ENCODE peak calls at places on chromosomes 3 and 15, in four cellular contexts. F is neuronal stem cell, E is H1, J is H9. D is an unnamed sample.
A peak's percentile ranks its signal among the peaks of the same experiment; 100 is the strongest.

GRCh38 chr3:132029182-132029902 is 5.5 kb downstream of the CPNE4 start:
- DNase-seq in F (peak; percentile 83), E (peak; percentile 91), J (peak; percentile 96), D (peak; percentile 97)

GRCh38 chr3:75176886-75177285 is 487.2 kb upstream of the FRG2C start:
- DNase-seq in F (no peak), E (no peak), J (no peak), D (no peak)

GRCh38 chr3:195453236-195453635 is 10.4 kb upstream of the ACAP2 start:
- DNase-seq in F (no peak), E (no peak), J (no peak), D (no peak)

GRCh38 chr3:69368129-69368741 is 17.7 kb downstream of the FRMD4B start:
- DNase-seq in F (no peak), E (no peak), J (no peak), D (peak; percentile 71)

GRCh38 chr3:157113832-157114505 is 46.0 kb downstream of the CCNL1 start:
- DNase-seq in F (no peak), E (no peak), J (no peak), D (no peak)

GRCh38 chr3:96961576-96961975 is 147.2 kb downstream of the EPHA6 start:
- DNase-seq in F (no peak), E (no peak), J (no peak), D (peak; percentile 10)

GRCh38 chr3:14411988-14412387 is 9.6 kb downstream of the SLC6A6 start:
- DNase-seq in F (no peak), E (no peak), J (peak; percentile 61), D (no peak)

GRCh38 chr3:184945886-184946625 is 134.1 kb downstream of the VPS8 start:
- DNase-seq in F (no peak), E (no peak), J (no peak), D (no peak)

GRCh38 chr3:49333091-49333490 is 6.8 kb downstream of the USP4 start:
- DNase-seq in F (no peak), E (no peak), J (no peak), D (peak; percentile 42)

GRCh38 chr3:107600784-107601183 is 78.0 kb downstream of the BBX start:
- DNase-seq in F (no peak), E (no peak), J (no peak), D (peak; percentile 31)

GRCh38 chr3:62373714-62374333 is 474 bp upstream of the FEZF2 start:
- DNase-seq in F (no peak), E (no peak), J (peak; percentile 31), D (no peak)
- H3K9me3 ChIP-seq in F (no peaks in the 10 kb centered on the region), E (no peaks in the 10 kb centered on the region), J (no peaks in the 10 kb centered on the region), D (peaks cover 3% of the 10 kb centered on the region)

GRCh38 chr15:75209289-75209676 is 7.6 kb downstream of the C15orf39 start:
- DNase-seq in F (no peak), E (no peak), J (no peak), D (no peak)
- H2BK5ac ChIP-seq in F (no peak overlapping the region), E (no peak overlapping the region), J (no peak overlapping the region), D (no peak overlapping the region)

DNA sequence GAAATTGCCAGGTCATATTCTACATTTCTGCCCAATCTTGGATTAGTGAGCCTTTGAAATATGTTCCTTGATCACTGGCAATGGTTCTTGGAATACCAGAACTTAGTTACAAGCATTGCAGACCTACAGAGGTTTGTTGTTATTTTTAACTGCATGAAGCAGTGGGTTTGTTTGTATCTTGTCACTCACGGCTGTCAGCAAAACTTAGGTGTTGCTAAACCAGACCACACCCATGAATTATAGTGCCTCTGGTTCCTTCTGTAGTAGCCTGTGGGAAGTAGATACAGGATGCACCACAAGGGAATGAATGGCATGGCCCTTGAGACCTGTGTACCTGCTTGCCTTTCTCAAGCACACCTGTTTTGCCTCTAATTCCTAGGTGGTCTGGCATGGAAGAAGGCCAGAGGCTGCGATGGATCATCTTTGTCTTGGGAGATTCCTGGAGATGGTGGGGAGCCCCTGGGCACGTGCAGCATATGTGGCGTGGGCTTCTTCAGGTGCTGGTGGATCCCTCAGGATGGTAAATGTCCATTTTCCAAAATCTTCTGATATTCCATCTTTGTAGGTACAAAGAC is 138.8 kb downstream of the SNRPN start:
- DNase-seq in F (no peak), E (no peak), J (peak; percentile 5), D (no peak)
- H3K9me3 ChIP-seq in F (peaks cover 8% of the 10 kb centered on the region), E (peaks cover 31% of the 10 kb centered on the region), J (peaks cover 52% of the 10 kb centered on the region), D (peaks cover 24% of the 10 kb centered on the region)

GRCh38 chr3:11624704-11625375 is 18.9 kb downstream of the VGLL4 start:
- DNase-seq in F (no peak), E (no peak), J (no peak), D (no peak)
- H2BK5ac ChIP-seq in F (no peak overlapping the region), E (no peak overlapping the region), J (no peak overlapping the region), D (no peak overlapping the region)

DNA sequence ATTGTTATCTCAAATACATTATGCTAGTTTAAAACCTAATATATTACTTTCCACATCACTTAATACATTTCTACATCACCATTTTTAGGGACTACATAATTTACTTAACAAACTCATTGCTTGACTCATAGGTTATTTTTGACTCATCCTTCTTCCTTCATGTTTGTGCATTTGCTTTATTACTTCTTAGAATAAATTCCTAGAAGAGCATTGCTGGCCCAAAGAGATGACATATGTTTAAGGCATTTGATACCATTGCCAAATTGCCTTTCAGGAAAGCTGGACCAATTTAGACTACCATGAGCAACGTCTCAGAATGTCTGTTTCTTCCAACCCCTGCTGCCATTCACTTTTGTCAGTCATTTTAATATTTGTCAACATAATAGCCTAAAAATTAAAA is 905.8 kb downstream of the IGSF11 start:
- DNase-seq in F (no peak), E (no peak), J (no peak), D (no peak)
- H3K9me3 ChIP-seq in F (no peaks in the 10 kb centered on the region), E (no peaks in the 10 kb centered on the region), J (no peaks in the 10 kb centered on the region), D (no peaks in the 10 kb centered on the region)

GRCh38 chr15:70703066-70703465 is 60.3 kb downstream of the UACA start:
- DNase-seq in F (no peak), E (no peak), J (no peak), D (no peak)
- H2BK5ac ChIP-seq in F (no peak overlapping the region), E (no peak overlapping the region), J (no peak overlapping the region), D (no peak overlapping the region)

GRCh38 chr15:27671794-27672438 is 427.2 kb downstream of the OCA2 start:
- DNase-seq in F (no peak), E (no peak), J (no peak), D (no peak)
- H3K9me3 ChIP-seq in F (peaks cover 3% of the 10 kb centered on the region), E (no peaks in the 10 kb centered on the region), J (no peaks in the 10 kb centered on the region), D (peaks cover 4% of the 10 kb centered on the region)

GRCh38 chr3:18207232-18207631 is 217.9 kb downstream of the SATB1 start:
- DNase-seq in F (no peak), E (no peak), J (no peak), D (no peak)
- H2BK5ac ChIP-seq in F (no peak overlapping the region), E (no peak overlapping the region), J (no peak overlapping the region), D (no peak overlapping the region)

D was measured in trophoblast cell.